ENCODE peak calls at places on chromosomes 16 and 17, in eight cellular contexts. I is activated CD4-positive, alpha-beta T cell treated with anti-CD3 and anti-CD28 coated beads for 1 hour; V is NCI-H748 treated with DMSO at 0.1 percent for 48 hours; L is amygdala; E is WTC11; N is hypothalamus; S is HTR-8/SVneo; B is AG09309. T is an unnamed sample.

GRCh38 chr17:48546924-48547838 is 2.3 kb upstream of the HOXB2 start:
- DNase-seq in N (no peak), B (no peak), V (no peak), E (no peak), I (no peak), S (no peak), L (no peak), T (peak; percentile 90)

GRCh38 chr17:82003411-82004381 is 19.0 kb downstream of the CENPX start:
- DNase-seq in L (no peak), I (no peak), V (no peak), S (peak; percentile 92), B (peak; percentile 76), E (no peak), N (no peak), T (no peak)

GRCh38 chr17:79167486-79167885 is 92.9 kb downstream of the ENGASE start:
- DNase-seq in N (no peak), S (no peak), L (no peak), V (no peak), E (no peak), B (no peak), I (no peak), T (no peak)

GRCh38 chr17:28267720-28268609 is 51.0 kb upstream of the TMEM97 start:
- DNase-seq in E (no peak), N (no peak), V (no peak), L (no peak), S (no peak), I (no peak), B (no peak), T (no peak)

GRCh38 chr16:77584205-77584859 is 138.0 kb upstream of the NUDT7 start:
- DNase-seq in L (no peak), V (peak; percentile 33), N (no peak), I (no peak), B (peak; percentile 20), E (peak; percentile 53), S (peak; percentile 53), T (peak; percentile 57)

GRCh38 chr16:15993946-15994665 is 44.7 kb downstream of the ABCC1 start:
- DNase-seq in I (no peak), N (no peak), B (no peak), E (no peak), L (no peak), S (no peak), V (no peak), T (no peak)

GRCh38 chr17:49210158-49211029 is at the start of the genes ABI3 and GNGT2:
- DNase-seq in E (peak; percentile 23), S (peak; percentile 81), I (peak; percentile 41), V (no peak), N (no peak), L (no peak), B (no peak), T (peak; percentile 79)

GRCh38 chr16:2033057-2033911 is 6.6 kb downstream of the NHERF2 start:
- DNase-seq in I (no peak), B (no peak), V (no peak), E (no peak), N (peak; percentile 47), S (peak; percentile 61), L (peak; percentile 94), T (no peak)

GRCh38 chr16:85800321-85800669 is 800 bp downstream of the COX4I1 start:
- DNase-seq in E (no peak), S (no peak), B (no peak), I (no peak), L (no peak), N (no peak), V (no peak), T (peak; percentile 51)

GRCh38 chr17:80111702-80112470 is 10.5 kb downstream of the GAA start:
- DNase-seq in E (peak; percentile 41), B (no peak), V (no peak), N (no peak), S (no peak), I (no peak), L (no peak), T (no peak)

GRCh38 chr16:57689772-57690558 is 4.6 kb upstream of the DRC7 start:
- DNase-seq in L (no peak), I (no peak), N (no peak), B (no peak), E (no peak), V (no peak), S (no peak), T (peak; percentile 100)

GRCh38 chr16:24626251-24626650 is 86.9 kb downstream of the RBBP6 start:
- DNase-seq in V (no peak), E (no peak), B (no peak), L (no peak), S (peak; percentile 43), N (no peak), I (no peak), T (no peak)

GRCh38 chr16:50520451-50521245 is 27.5 kb upstream of the NKD1 start:
- DNase-seq in E (no peak), S (no peak), N (no peak), V (no peak), I (no peak), L (peak; percentile 54), B (no peak), T (no peak)

GRCh38 chr16:75250809-75251279 is 580 bp downstream of the BCAR1 start:
- DNase-seq in N (no peak), L (no peak), I (no peak), V (no peak), B (no peak), E (no peak), S (no peak), T (no peak)

GRCh38 chr16:12901597-12902436 is at the start of gene SHISA9:
- DNase-seq in L (no peak), I (no peak), N (no peak), E (peak; percentile 24), S (no peak), V (no peak), B (no peak), T (no peak)

GRCh38 chr17:50213026-50214015 is 11.9 kb upstream of the COL1A1 start:
- DNase-seq in L (no peak), B (no peak), S (no peak), V (no peak), I (no peak), E (peak; percentile 56), N (no peak), T (peak; percentile 55)

GRCh38 chr17:9645858-9646555 is 690 bp downstream of the USP43 start:
- DNase-seq in L (no peak), N (no peak), I (no peak), E (peak; percentile 74), V (peak; percentile 63), B (no peak), S (no peak), T (peak; percentile 63)

GRCh38 chr17:50802609-50803571 is 32.5 kb upstream of the WFIKKN2 start:
- DNase-seq in E (no peak), I (no peak), B (no peak), S (no peak), L (no peak), N (no peak), V (no peak), T (no peak)

GRCh38 chr17:9529033-9529748 is 46.4 kb downstream of the STX8 start:
- DNase-seq in S (peak; percentile 37), L (no peak), I (no peak), E (no peak), V (no peak), N (no peak), B (no peak), T (peak; percentile 28)

GRCh38 chr16:23611936-23612335 is 15.8 kb upstream of the NDUFAB1 start:
- DNase-seq in V (no peak), N (no peak), S (no peak), E (no peak), I (no peak), L (no peak), B (no peak), T (no peak)

GRCh38 chr17:18004345-18004744 is 31.7 kb downstream of the DRC3 start:
- DNase-seq in L (no peak), S (no peak), B (no peak), V (peak; percentile 9), N (no peak), E (no peak), I (no peak), T (no peak)

T was measured in KBM-7.